ENCODE peak calls at places on chromosomes 5 and 9, in four cellular contexts. T, G, A and X are unnamed samples.
A peak's percentile ranks its signal among the peaks of the same experiment; 100 is the strongest.

GRCh38 chr5:178467261-178468195 is 122.7 kb downstream of the COL23A1 start:
- DNase-seq in A (no peak), T (peak; percentile 3), G (no peak), X (peak; percentile 62)

GRCh38 chr5:58674711-58675110 is 91.8 kb downstream of the RAB3C start:
- DNase-seq in G (no peak), A (no peak), T (no peak), X (no peak)

GRCh38 chr9:79799691-79800345 is 228.1 kb downstream of the TLE4 start:
- DNase-seq in A (no peak), T (no peak), G (no peak), X (no peak)

GRCh38 chr5:15499528-15500325 is at the start of gene FBXL7:
- DNase-seq in A (peak; percentile 56), G (peak; percentile 29), T (peak; percentile 72), X (peak; percentile 72)

GRCh38 chr9:13478235-13478634 is 198.7 kb upstream of the MPDZ start:
- DNase-seq in A (no peak), G (no peak), T (no peak), X (no peak)

GRCh38 chr9:104301770-104302169 is 202.3 kb upstream of the OR13F1 start:
- DNase-seq in A (no peak), T (no peak), G (no peak), X (no peak)

GRCh38 chr5:149030392-149030791 is 32.5 kb downstream of the SH3TC2 start:
- DNase-seq in T (no peak), A (no peak), G (no peak), X (no peak)

GRCh38 chr5:9375756-9376155 is 170.1 kb downstream of the SEMA5A start:
- DNase-seq in T (no peak), G (no peak), A (no peak), X (no peak)

GRCh38 chr5:80654054-80654390 is 430 bp upstream of the MSH3 start:
- DNase-seq in A (peak; percentile 45), T (no peak), G (peak; percentile 23), X (no peak)

GRCh38 chr5:33049845-33050244 is 338.7 kb downstream of the NPR3 start:
- DNase-seq in G (no peak), A (no peak), T (peak; percentile 89), X (no peak)

GRCh38 chr5:172659909-172660628 is 19.0 kb downstream of the NEURL1B start:
- DNase-seq in A (peak; percentile 91), T (peak; percentile 65), G (no peak), X (peak; percentile 91)

GRCh38 chr9:3367185-3367584 is 158.6 kb downstream of the RFX3 start:
- DNase-seq in G (no peak), T (no peak), A (no peak), X (no peak)

GRCh38 chr5:14034991-14035390 is 90.5 kb upstream of the DNAH5 start:
- DNase-seq in A (no peak), G (no peak), T (no peak), X (no peak)

GRCh38 chr9:107739601-107740082 is 250.1 kb upstream of the KLF4 start:
- DNase-seq in G (no peak), T (peak; percentile 65), A (peak; percentile 38), X (peak; percentile 54)

GRCh38 chr9:22165144-22165543 is 156.0 kb upstream of the CDKN2B start:
- DNase-seq in A (no peak), G (no peak), T (peak; percentile 72), X (no peak)

GRCh38 chr5:42756630-42757601 is at the start of gene CCDC152:
- DNase-seq in A (no peak), T (peak; percentile 40), G (peak; percentile 36), X (no peak)

GRCh38 chr5:170095687-170096086 is 10.0 kb upstream of the FOXI1 start:
- DNase-seq in G (no peak), A (no peak), T (no peak), X (no peak)

GRCh38 chr9:8857330-8858249 is 1058.0 kb upstream of the DMAC1 start:
- DNase-seq in G (no peak), A (peak; percentile 70), T (peak; percentile 54), X (peak; percentile 61)